ENCODE peak calls at places on chromosomes 7 and 10, in nine cellular contexts. F is thoracic aorta; K is LoVo; E is HL-60; P is GM23248; Q is body of pancreas; V is stimulated activated CD4-positive, alpha-beta T cell treated with anti-CD3 and anti-CD28 coated beads, Interleukin-15, amount 100 ng/mL, for 1 hour; T is aorta; A is NCI-H2029. M is an unnamed sample.

GRCh38 chr10:77506517-77506916 is 131.1 kb downstream of the KCNMA1 start:
- DNase-seq in V (no peak), F (no peak), P (no peak), E (no peak), T (no peak), A (no peak), K (no peak), Q (no peak), M (no peak)

GRCh38 chr10:42961156-42961589 is 115.7 kb upstream of the RET start:
- DNase-seq in P (no peak), V (no peak), T (peak), F (no peak), K (no peak), E (no peak), Q (peak), A (no peak), M (no peak)

GRCh38 chr10:33901166-33901565 is 566.7 kb upstream of the NRP1 start:
- DNase-seq in F (peak), K (no peak), A (no peak), T (no peak), Q (no peak), E (no peak), V (no peak), P (peak), M (no peak)

GRCh38 chr10:44253769-44254462 is 131.0 kb downstream of the CXCL12 start:
- DNase-seq in V (no peak), T (peak), F (peak), Q (peak), K (peak), P (peak), E (no peak), A (no peak), M (no peak)

GRCh38 chr7:27209933-27210440 is 10.1 kb upstream of the HOXA13 start:
- DNase-seq in P (no peak), V (no peak), Q (no peak), A (no peak), E (no peak), K (no peak), T (no peak), F (no peak), M (no peak)

GRCh38 chr10:72316748-72317435 is 37.8 kb downstream of the DNAJB12 start:
- DNase-seq in V (no peak), F (no peak), K (no peak), E (no peak), Q (peak), A (peak), P (no peak), T (no peak), M (peak)

GRCh38 chr7:157411580-157411979 is 74.8 kb downstream of the DNAJB6 start:
- DNase-seq in K (no peak), A (no peak), T (peak), Q (no peak), V (peak), F (no peak), P (no peak), E (no peak), M (no peak)

GRCh38 chr7:137109966-137110930 is 233.3 kb downstream of the PTN start:
- DNase-seq in A (no peak), F (no peak), V (no peak), E (no peak), T (no peak), P (peak), K (no peak), Q (no peak), M (no peak)

GRCh38 chr10:60209874-60210584 is 179.6 kb downstream of the ANK3 start:
- DNase-seq in T (no peak), P (no peak), V (no peak), A (no peak), K (no peak), E (no peak), F (no peak), Q (no peak), M (no peak)

GRCh38 chr10:114504769-114505579 is 100.7 kb upstream of the AFAP1L2 start:
- DNase-seq in K (no peak), P (peak), A (no peak), V (no peak), Q (peak), F (peak), T (no peak), E (no peak), M (no peak)

GRCh38 chr10:24448351-24449009 is 239.5 kb downstream of the KIAA1217 start:
- DNase-seq in P (peak), Q (no peak), T (no peak), F (no peak), E (no peak), V (no peak), A (no peak), K (no peak), M (no peak)

GRCh38 chr10:12400266-12400931 is 51.1 kb downstream of the CAMK1D start:
- DNase-seq in V (no peak), A (no peak), P (no peak), F (no peak), K (no peak), E (no peak), T (no peak), Q (no peak), M (no peak)

GRCh38 chr7:152196391-152196790 is 170.9 kb downstream of the GALNT11 start:
- DNase-seq in K (no peak), E (no peak), F (no peak), A (no peak), Q (no peak), V (no peak), T (no peak), P (no peak), M (no peak)

GRCh38 chr10:76428541-76429330 is 997.3 kb downstream of the LRMDA start:
- DNase-seq in K (no peak), V (no peak), Q (no peak), T (no peak), P (peak), E (no peak), F (no peak), A (no peak), M (no peak)

GRCh38 chr10:89793649-89794254 is 92.4 kb downstream of the KIF20B start:
- DNase-seq in T (no peak), K (peak), Q (peak), P (peak), F (no peak), V (no peak), A (peak), E (peak), M (peak)

GRCh38 chr7:145928937-145929336 is 187.7 kb upstream of the CNTNAP2 start:
- DNase-seq in P (no peak), F (no peak), A (no peak), Q (no peak), V (no peak), K (no peak), T (no peak), E (no peak), M (peak)

GRCh38 chr10:6203331-6204062 is 765 bp downstream of the PFKFB3 start:
- DNase-seq in A (no peak), V (no peak), P (peak), Q (peak), F (no peak), T (peak), E (no peak), K (peak), M (peak)

GRCh38 chr10:11638055-11638698 is 26.7 kb upstream of the USP6NL start:
- DNase-seq in F (no peak), P (no peak), V (no peak), A (no peak), K (no peak), T (no peak), Q (no peak), E (no peak), M (no peak)

GRCh38 chr7:105003875-105004510 is 10.0 kb upstream of the KMT2E start:
- DNase-seq in A (no peak), T (no peak), Q (no peak), P (peak), F (no peak), V (no peak), K (no peak), E (no peak), M (no peak)

GRCh38 chr7:44307301-44307900 is 18.0 kb downstream of the CAMK2B start:
- DNase-seq in A (peak), P (peak), T (no peak), F (no peak), K (peak), Q (no peak), E (peak), V (no peak), M (peak)

GRCh38 chr10:71927669-71928592 is 36.3 kb upstream of the CHST3 start:
- DNase-seq in F (no peak), A (no peak), E (no peak), V (no peak), T (no peak), P (peak), Q (no peak), K (peak), M (no peak)

GRCh38 chr10:113045155-113046055 is 95.4 kb downstream of the TCF7L2 start:
- DNase-seq in K (peak), V (no peak), F (no peak), A (no peak), T (no peak), E (no peak), Q (no peak), P (peak), M (no peak)

M was measured in Kasumi-1.